ENCODE peak calls at places on chromosomes 1 and 21, in six cellular contexts. N, G, T, O, B and I are unnamed samples.

GRCh38 chr1:84836145-84836544 is 56.9 kb downstream of the LPAR3 start:
- DNase-seq in N (no peak), G (no peak), T (no peak), O (no peak), B (no peak), I (no peak)

GRCh38 chr1:10398278-10398733 is 558 bp upstream of the PGD start:
- DNase-seq in N (peak), G (no peak), T (no peak), O (no peak), B (no peak), I (no peak)

GRCh38 chr21:34795152-34796141 is 126.7 kb downstream of the CLIC6 start:
- DNase-seq in N (peak), G (no peak), T (no peak), O (no peak), B (no peak), I (peak)

GRCh38 chr1:7956218-7957032 is 5.1 kb upstream of the PARK7 start:
- DNase-seq in N (peak), G (no peak), T (no peak), O (no peak), B (no peak), I (no peak)

GRCh38 chr1:243482237-243483022 is 226.6 kb downstream of the SDCCAG8 start:
- DNase-seq in N (peak), G (no peak), T (no peak), O (no peak), B (no peak), I (no peak)

GRCh38 chr1:33819913-33820311 is 44.0 kb upstream of the HMGB4 start:
- DNase-seq in N (no peak), G (no peak), T (no peak), O (no peak), B (no peak), I (no peak)

GRCh38 chr1:46605242-46605641 is 1.2 kb upstream of the MKNK1 start:
- DNase-seq in N (no peak), G (peak), T (no peak), O (no peak), B (no peak), I (no peak)

GRCh38 chr1:169890761-169891538 is 2.7 kb downstream of the SCYL3 start:
- DNase-seq in N (no peak), G (peak), T (no peak), O (no peak), B (no peak), I (peak)

GRCh38 chr1:32893198-32894018 is 7.1 kb downstream of the HPCA start:
- DNase-seq in N (peak), G (no peak), T (no peak), O (peak), B (peak), I (no peak)

GRCh38 chr1:198880818-198881597 is 242.2 kb downstream of the PTPRC start:
- DNase-seq in N (peak), G (peak), T (no peak), O (no peak), B (no peak), I (no peak)

GRCh38 chr21:44681861-44682579 is at the start of gene KRTAP12-1:
- DNase-seq in N (no peak), G (no peak), T (no peak), O (no peak), B (no peak), I (no peak)

GRCh38 chr1:53130878-53131589 is 11.4 kb downstream of the SLC1A7 start:
- DNase-seq in N (no peak), G (no peak), T (no peak), O (no peak), B (no peak), I (no peak)

GRCh38 chr1:173429517-173430477 is 47.3 kb upstream of the PRDX6 start:
- DNase-seq in N (peak), G (peak), T (peak), O (peak), B (peak), I (peak)

GRCh38 chr1:16484931-16485330 is 29.2 kb downstream of the RNU1-1 start:
- DNase-seq in N (no peak), G (no peak), T (no peak), O (no peak), B (no peak), I (no peak)

GRCh38 chr21:43274022-43274945 is 105.5 kb downstream of the CRYAA start:
- DNase-seq in N (no peak), G (no peak), T (no peak), O (no peak), B (no peak), I (no peak)

GRCh38 chr1:31583995-31584868 is 7.9 kb downstream of the TINAGL1 start:
- DNase-seq in N (peak), G (no peak), T (no peak), O (no peak), B (no peak), I (peak)

GRCh38 chr1:193794239-193794638 is 607.8 kb upstream of the B3GALT2 start:
- DNase-seq in N (peak), G (no peak), T (no peak), O (no peak), B (no peak), I (peak)

GRCh38 chr1:59707216-59707615 is 107.5 kb upstream of the HOOK1 start:
- DNase-seq in N (peak), G (no peak), T (no peak), O (no peak), B (no peak), I (no peak)

GRCh38 chr1:4668738-4669700 is 14.6 kb downstream of the AJAP1 start:
- DNase-seq in N (peak), G (no peak), T (no peak), O (no peak), B (no peak), I (no peak)

GRCh38 chr1:17046043-17046657 is 7.7 kb downstream of the SDHB start:
- DNase-seq in N (peak), G (peak), T (no peak), O (no peak), B (no peak), I (no peak)

GRCh38 chr1:33895396-33895795 is 31.5 kb downstream of the HMGB4 start:
- DNase-seq in N (no peak), G (no peak), T (no peak), O (no peak), B (no peak), I (no peak)

GRCh38 chr1:6262570-6263420 is 1.9 kb upstream of the GPR153 start:
- DNase-seq in N (no peak), G (no peak), T (no peak), O (no peak), B (no peak), I (no peak)

GRCh38 chr21:19913995-19914394 is 1084.2 kb upstream of the NCAM2 start:
- DNase-seq in N (no peak), G (no peak), T (no peak), O (no peak), B (no peak), I (no peak)

GRCh38 chr1:82689217-82689616 is 888.5 kb downstream of the ADGRL2 start:
- DNase-seq in N (no peak), G (no peak), T (no peak), O (no peak), B (no peak), I (no peak)

GRCh38 chr1:56972971-56973370 is 7.2 kb upstream of the C8B start:
- DNase-seq in N (no peak), G (no peak), T (no peak), O (no peak), B (no peak), I (no peak)

GRCh38 chr1:26019641-26020315 is 1.8 kb upstream of the EXTL1 start:
- DNase-seq in N (no peak), G (peak), T (no peak), O (no peak), B (no peak), I (no peak)

GRCh38 chr1:110579460-110579859 is 26.7 kb downstream of the KCNA2 start:
- DNase-seq in N (no peak), G (no peak), T (no peak), O (no peak), B (no peak), I (no peak)

GRCh38 chr1:168717906-168718891 is 10.8 kb downstream of the DPT start:
- DNase-seq in N (no peak), G (no peak), T (no peak), O (no peak), B (no peak), I (no peak)

GRCh38 chr1:33244143-33244808 is 12.0 kb upstream of the ZNF362 start:
- DNase-seq in N (peak), G (no peak), T (no peak), O (no peak), B (no peak), I (peak)

GRCh38 chr21:31873696-31874599 is 1.1 kb downstream of the HUNK start:
- DNase-seq in N (no peak), G (peak), T (peak), O (peak), B (no peak), I (peak)

GRCh38 chr1:116465845-116466685 is 93.0 kb downstream of the ATP1A1 start:
- DNase-seq in N (no peak), G (no peak), T (no peak), O (no peak), B (no peak), I (no peak)

GRCh38 chr1:56715161-56715560 is 70.0 kb downstream of the PRKAA2 start:
- DNase-seq in N (no peak), G (no peak), T (no peak), O (no peak), B (no peak), I (no peak)

GRCh38 chr1:182166750-182167149 is 105.2 kb upstream of the ZNF648 start:
- DNase-seq in N (no peak), G (no peak), T (no peak), O (no peak), B (no peak), I (no peak)

GRCh38 chr21:16002872-16003466 is 273.2 kb downstream of the USP25 start:
- DNase-seq in N (peak), G (peak), T (no peak), O (no peak), B (no peak), I (peak)